ENCODE peak calls at places on chromosomes 2 and 18, in ten cellular contexts. S, E, H, D, W, U, B, Q, P and M are unnamed samples.
A peak's percentile ranks its signal among the peaks of the same experiment; 100 is the strongest.

GRCh38 chr2:176562359-176563043 is 293.3 kb downstream of the MTX2 start:
- DNase-seq in E (no peak), D (peak; percentile 78), H (no peak), W (no peak), S (no peak), U (no peak), B (no peak), P (no peak), Q (no peak), M (peak; percentile 50)

GRCh38 chr2:39181297-39181696 is 60.4 kb upstream of the SOS1 start:
- DNase-seq in U (no peak), H (no peak), P (no peak), Q (no peak), S (no peak), E (no peak), B (no peak), D (no peak), W (no peak), M (no peak)

GRCh38 chr2:238260879-238261278 is 21.0 kb upstream of the HES6 start:
- DNase-seq in Q (no peak), B (no peak), E (no peak), D (no peak), U (no peak), P (no peak), H (no peak), W (no peak), S (no peak), M (no peak)

GRCh38 chr2:201070966-201071304 is 536 bp downstream of the HYCC2 start:
- DNase-seq in P (no peak), S (no peak), H (no peak), B (no peak), Q (no peak), E (no peak), D (peak; percentile 12), W (peak; percentile 58), U (no peak), M (no peak)

GRCh38 chr2:134169788-134170187 is 84.1 kb upstream of the MGAT5 start:
- DNase-seq in D (no peak), P (no peak), E (no peak), Q (no peak), U (no peak), H (no peak), W (no peak), S (no peak), B (no peak), M (no peak)

GRCh38 chr2:15673919-15674636 is 82.4 kb downstream of the DDX1 start:
- DNase-seq in P (no peak), S (peak; percentile 6), H (no peak), Q (no peak), U (no peak), D (peak; percentile 69), E (peak; percentile 26), B (no peak), W (no peak), M (no peak)

GRCh38 chr2:163077241-163077640 is 238.7 kb upstream of the KCNH7 start:
- DNase-seq in Q (peak; percentile 2), U (no peak), H (no peak), W (no peak), S (no peak), P (no peak), D (no peak), B (no peak), E (no peak), M (no peak)

GRCh38 chr2:105409717-105410116 is 10.9 kb upstream of the FHL2 start:
- DNase-seq in H (peak; percentile 89), Q (no peak), U (peak; percentile 18), B (peak; percentile 41), E (peak; percentile 96), W (peak; percentile 83), S (peak; percentile 66), D (peak; percentile 96), P (no peak), M (peak; percentile 91)

GRCh38 chr2:74625658-74626425 is 22.3 kb downstream of the M1AP start:
- DNase-seq in U (no peak), Q (no peak), W (peak; percentile 1), E (no peak), S (no peak), D (no peak), B (no peak), H (no peak), P (no peak), M (no peak)

GRCh38 chr2:72694715-72695496 is 130.9 kb downstream of the EXOC6B start:
- DNase-seq in D (peak; percentile 62), Q (no peak), W (peak; percentile 57), H (no peak), S (peak; percentile 47), B (no peak), P (peak; percentile 11), U (no peak), E (peak; percentile 6), M (peak; percentile 82)

GRCh38 chr2:145769053-145769716 is 1249.3 kb upstream of the ZEB2 start:
- DNase-seq in B (no peak), W (no peak), H (no peak), D (peak; percentile 10), S (no peak), E (no peak), Q (no peak), U (no peak), P (peak; percentile 27), M (no peak)

GRCh38 chr18:40935423-40935822 is 1019.6 kb upstream of the PIK3C3 start:
- DNase-seq in W (no peak), U (no peak), P (no peak), E (no peak), Q (no peak), B (no peak), S (no peak), H (no peak), D (peak; percentile 52), M (peak; percentile 42)

GRCh38 chr2:239394346-239394945 is 6.4 kb downstream of the HDAC4 start:
- DNase-seq in H (peak; percentile 69), W (no peak), U (no peak), S (no peak), D (no peak), P (peak; percentile 23), B (no peak), E (no peak), Q (no peak), M (no peak)

GRCh38 chr2:191626497-191627151 is 51.3 kb upstream of the NABP1 start:
- DNase-seq in W (no peak), E (peak; percentile 45), U (no peak), B (no peak), D (peak; percentile 71), H (no peak), P (no peak), Q (no peak), S (no peak), M (no peak)

GRCh38 chr2:156459720-156460119 is 23.5 kb downstream of the GPD2 start:
- DNase-seq in B (no peak), H (no peak), D (no peak), E (no peak), S (no peak), U (no peak), W (no peak), P (no peak), Q (no peak), M (no peak)

GRCh38 chr2:215367647-215368492 is 56.0 kb downstream of the ATIC start:
- DNase-seq in P (no peak), S (peak; percentile 55), U (no peak), H (no peak), D (peak; percentile 69), E (peak; percentile 26), W (no peak), Q (no peak), B (no peak), M (peak; percentile 44)